ENCODE peak calls at places on chromosomes 5 and 9, in ten cellular contexts. N, T, A, R, U, B, G, Y, J and I are unnamed samples.

GRCh38 chr5:173304591-173304988 is 23.6 kb downstream of the STC2 start:
- DNase-seq in N (no peak), T (no peak), A (no peak), R (no peak), U (no peak), B (no peak), G (no peak), Y (no peak), J (no peak), I (no peak)

GRCh38 chr5:128498844-128499455 is 39.1 kb downstream of the FBN2 start:
- DNase-seq in N (peak), T (no peak), A (no peak), R (no peak), U (no peak), B (peak), G (peak), Y (peak), J (no peak), I (no peak)

GRCh38 chr5:59095480-59095879 is 512.6 kb downstream of the RAB3C start:
- DNase-seq in N (no peak), T (no peak), A (no peak), R (no peak), U (no peak), B (peak), G (no peak), Y (no peak), J (no peak), I (no peak)

GRCh38 chr9:134852906-134853654 is 27.5 kb upstream of the FCN2 start:
- DNase-seq in N (no peak), T (no peak), A (peak), R (no peak), U (no peak), B (peak), G (no peak), Y (no peak), J (no peak), I (no peak)

GRCh38 chr5:80871541-80871961 is 88.6 kb upstream of the RASGRF2 start:
- DNase-seq in N (peak), T (no peak), A (no peak), R (no peak), U (no peak), B (peak), G (peak), Y (no peak), J (no peak), I (no peak)

GRCh38 chr5:111670826-111671492 is 86.0 kb downstream of the NREP start:
- DNase-seq in N (peak), T (no peak), A (no peak), R (no peak), U (no peak), B (peak), G (no peak), Y (no peak), J (no peak), I (no peak)

GRCh38 chr9:89149726-89150125 is 28.9 kb downstream of the SHC3 start:
- DNase-seq in N (peak), T (no peak), A (no peak), R (no peak), U (no peak), B (peak), G (no peak), Y (no peak), J (no peak), I (no peak)

GRCh38 chr5:158127536-158127935 is 268.6 kb upstream of the CLINT1 start:
- DNase-seq in N (no peak), T (no peak), A (no peak), R (no peak), U (no peak), B (no peak), G (no peak), Y (no peak), J (no peak), I (no peak)

GRCh38 chr5:159184236-159184635 is 25.1 kb downstream of the RNF145 start:
- DNase-seq in N (no peak), T (no peak), A (no peak), R (no peak), U (no peak), B (peak), G (no peak), Y (no peak), J (no peak), I (no peak)

GRCh38 chr5:57650360-57651069 is 167.9 kb upstream of the ACTBL2 start:
- DNase-seq in N (peak), T (no peak), A (no peak), R (peak), U (peak), B (peak), G (peak), Y (peak), J (no peak), I (peak)

GRCh38 chr5:140042551-140043507 is at the start of gene NRG2:
- DNase-seq in N (peak), T (peak), A (peak), R (peak), U (peak), B (peak), G (peak), Y (peak), J (peak), I (peak)

GRCh38 chr9:127351182-127352166 is 45.5 kb upstream of the SLC2A8 start:
- DNase-seq in N (no peak), T (no peak), A (no peak), R (no peak), U (no peak), B (no peak), G (no peak), Y (no peak), J (no peak), I (no peak)

GRCh38 chr9:135501261-135502167 is 1.0 kb downstream of the MRPS2 start:
- DNase-seq in N (no peak), T (no peak), A (peak), R (no peak), U (no peak), B (peak), G (peak), Y (no peak), J (no peak), I (no peak)

GRCh38 chr5:124264499-124264898 is 481.9 kb downstream of the ZNF608 start:
- DNase-seq in N (peak), T (no peak), A (no peak), R (no peak), U (no peak), B (no peak), G (no peak), Y (no peak), J (no peak), I (no peak)

GRCh38 chr5:178483620-178484019 is 106.6 kb downstream of the COL23A1 start:
- DNase-seq in N (no peak), T (peak), A (no peak), R (no peak), U (no peak), B (no peak), G (no peak), Y (no peak), J (peak), I (no peak)

GRCh38 chr5:147216552-147217154 is 18.2 kb upstream of the STK32A start:
- DNase-seq in N (peak), T (no peak), A (no peak), R (no peak), U (no peak), B (peak), G (no peak), Y (no peak), J (no peak), I (peak)

GRCh38 chr9:122119721-122120120 is 26.6 kb upstream of the TTLL11 start:
- DNase-seq in N (no peak), T (no peak), A (no peak), R (no peak), U (no peak), B (no peak), G (no peak), Y (no peak), J (no peak), I (no peak)

GRCh38 chr9:27726244-27727141 is 153.2 kb upstream of the C9orf72 start:
- DNase-seq in N (peak), T (peak), A (no peak), R (peak), U (peak), B (peak), G (peak), Y (peak), J (no peak), I (peak)

GRCh38 chr5:133228316-133228715 is 176.5 kb downstream of the HSPA4 start:
- DNase-seq in N (no peak), T (no peak), A (no peak), R (no peak), U (no peak), B (no peak), G (no peak), Y (no peak), J (no peak), I (no peak)

GRCh38 chr5:79785983-79786382 is 96.3 kb downstream of the CMYA5 start:
- DNase-seq in N (no peak), T (no peak), A (no peak), R (no peak), U (no peak), B (no peak), G (no peak), Y (no peak), J (no peak), I (no peak)

GRCh38 chr5:59698207-59698606 is 195.3 kb downstream of the PDE4D start:
- DNase-seq in N (no peak), T (no peak), A (no peak), R (no peak), U (no peak), B (no peak), G (no peak), Y (no peak), J (no peak), I (no peak)

GRCh38 chr9:133794006-133794760 is 56.0 kb upstream of the SARDH start:
- DNase-seq in N (no peak), T (no peak), A (no peak), R (no peak), U (no peak), B (no peak), G (no peak), Y (no peak), J (no peak), I (no peak)

GRCh38 chr5:138566792-138567191 is 8.4 kb downstream of the HSPA9 start:
- DNase-seq in N (no peak), T (no peak), A (no peak), R (no peak), U (no peak), B (no peak), G (no peak), Y (no peak), J (no peak), I (no peak)

GRCh38 chr5:157004893-157005551 is 42.0 kb upstream of the TIMD4 start:
- DNase-seq in N (no peak), T (no peak), A (no peak), R (no peak), U (no peak), B (peak), G (peak), Y (no peak), J (no peak), I (no peak)

GRCh38 chr5:74251106-74252032 is 389.2 kb downstream of the ENC1 start:
- DNase-seq in N (peak), T (no peak), A (no peak), R (no peak), U (no peak), B (peak), G (peak), Y (no peak), J (no peak), I (peak)

GRCh38 chr9:112112519-112112918 is 62.6 kb downstream of the SUSD1 start:
- DNase-seq in N (peak), T (no peak), A (no peak), R (no peak), U (no peak), B (peak), G (peak), Y (no peak), J (no peak), I (no peak)

GRCh38 chr9:18493361-18494015 is 19.5 kb downstream of the ADAMTSL1 start:
- DNase-seq in N (peak), T (no peak), A (no peak), R (no peak), U (no peak), B (peak), G (no peak), Y (no peak), J (no peak), I (no peak)

GRCh38 chr9:133374612-133375115 is 1.2 kb downstream of the SURF4 start:
- DNase-seq in N (peak), T (no peak), A (no peak), R (no peak), U (no peak), B (peak), G (no peak), Y (no peak), J (no peak), I (no peak)

GRCh38 chr9:104572612-104573011 is 3.6 kb downstream of the OR13C8 start:
- DNase-seq in N (no peak), T (no peak), A (no peak), R (no peak), U (no peak), B (no peak), G (no peak), Y (no peak), J (no peak), I (no peak)

GRCh38 chr9:79562749-79563386 is 8.9 kb upstream of the TLE4 start:
- DNase-seq in N (peak), T (no peak), A (no peak), R (no peak), U (no peak), B (peak), G (no peak), Y (no peak), J (no peak), I (no peak)

GRCh38 chr9:121744687-121745395 is 93.4 kb downstream of the DAB2IP start:
- DNase-seq in N (peak), T (no peak), A (no peak), R (no peak), U (no peak), B (peak), G (no peak), Y (no peak), J (no peak), I (no peak)

GRCh38 chr9:137739371-137739915 is 120.6 kb downstream of the EHMT1 start:
- DNase-seq in N (no peak), T (no peak), A (no peak), R (no peak), U (no peak), B (no peak), G (no peak), Y (no peak), J (no peak), I (no peak)